ENCODE peak calls at places on chromosomes 6 and 20, in six cellular contexts. One of them, this sample, is unnamed.

GRCh38 chr20:13261460-13262301 is 40.6 kb downstream of the ISM1 start:
- DNase-seq in neuronal stem cell: peak; percentile 30
- DNase-seq in H1: peak; percentile 86
- DNase-seq in H9: peak; percentile 76
- DNase-seq in IMR-90: peak; percentile 21
- DNase-seq in mesenchymal stem cell: peak; percentile 38
- DNase-seq in this sample: peak; percentile 44

GRCh38 chr20:63738687-63739128 is 868 bp upstream of the SLC2A4RG start:
- DNase-seq in mesenchymal stem cell: peak; percentile 61
- DNase-seq in H1: peak; percentile 80
- DNase-seq in neuronal stem cell: peak; percentile 70
- DNase-seq in H9: peak; percentile 79
- DNase-seq in IMR-90: no peak
- DNase-seq in this sample: peak; percentile 66

GRCh38 chr6:89616531-89616930 is 22.0 kb downstream of the LYRM2 start:
- DNase-seq in H1: peak; percentile 24
- DNase-seq in neuronal stem cell: no peak
- DNase-seq in H9: no peak
- DNase-seq in mesenchymal stem cell: no peak
- DNase-seq in IMR-90: no peak
- DNase-seq in this sample: no peak

GRCh38 chr6:3489961-3490621 is 33.2 kb upstream of the SLC22A23 start:
- DNase-seq in H1: no peak
- DNase-seq in neuronal stem cell: no peak
- DNase-seq in H9: no peak
- DNase-seq in IMR-90: no peak
- DNase-seq in mesenchymal stem cell: no peak
- DNase-seq in this sample: no peak

GRCh38 chr20:41748756-41749582 is 130.8 kb upstream of the CHD6 start:
- DNase-seq in H1: no peak
- DNase-seq in IMR-90: no peak
- DNase-seq in neuronal stem cell: no peak
- DNase-seq in mesenchymal stem cell: no peak
- DNase-seq in H9: no peak
- DNase-seq in this sample: no peak

GRCh38 chr6:64691069-64691468 is 1016.0 kb downstream of the EYS start:
- DNase-seq in IMR-90: no peak
- DNase-seq in H1: no peak
- DNase-seq in mesenchymal stem cell: no peak
- DNase-seq in neuronal stem cell: no peak
- DNase-seq in H9: no peak
- DNase-seq in this sample: no peak

GRCh38 chr6:118810420-118811027 is 83.4 kb upstream of the ASF1A start:
- DNase-seq in neuronal stem cell: no peak
- DNase-seq in mesenchymal stem cell: no peak
- DNase-seq in H1: no peak
- DNase-seq in IMR-90: no peak
- DNase-seq in H9: no peak
- DNase-seq in this sample: no peak

GRCh38 chr20:53654932-53655674 is 61.5 kb upstream of the ZNF217 start:
- DNase-seq in IMR-90: no peak
- DNase-seq in mesenchymal stem cell: peak; percentile 21
- DNase-seq in H1: no peak
- DNase-seq in H9: no peak
- DNase-seq in neuronal stem cell: no peak
- DNase-seq in this sample: peak; percentile 46

GRCh38 chr20:16806886-16807285 is 58.7 kb downstream of the OTOR start:
- DNase-seq in IMR-90: peak; percentile 39
- DNase-seq in mesenchymal stem cell: no peak
- DNase-seq in H9: no peak
- DNase-seq in H1: no peak
- DNase-seq in neuronal stem cell: no peak
- DNase-seq in this sample: no peak

GRCh38 chr6:40520683-40521082 is 66.5 kb downstream of the LRFN2 start:
- DNase-seq in mesenchymal stem cell: no peak
- DNase-seq in neuronal stem cell: no peak
- DNase-seq in IMR-90: no peak
- DNase-seq in H9: no peak
- DNase-seq in H1: no peak
- DNase-seq in this sample: no peak

GRCh38 chr6:56604186-56604585 is 38.5 kb downstream of the DST start:
- DNase-seq in H9: no peak
- DNase-seq in IMR-90: peak; percentile 22
- DNase-seq in mesenchymal stem cell: no peak
- DNase-seq in H1: no peak
- DNase-seq in neuronal stem cell: no peak
- DNase-seq in this sample: no peak
- H3K14ac ChIP-seq in H9: no peak overlapping the region
- H3K14ac ChIP-seq in IMR-90: no peak overlapping the region
- H3K14ac ChIP-seq in mesenchymal stem cell: no peak overlapping the region
- H3K14ac ChIP-seq in H1: no peak overlapping the region
- H3K14ac ChIP-seq in neuronal stem cell: no peak overlapping the region
- H3K14ac ChIP-seq in this sample: no peak overlapping the region

GRCh38 chr6:41719796-41720620 is 15.4 kb downstream of the TFEB start:
- DNase-seq in H1: no peak
- DNase-seq in H9: no peak
- DNase-seq in IMR-90: no peak
- DNase-seq in neuronal stem cell: no peak
- DNase-seq in mesenchymal stem cell: no peak
- DNase-seq in this sample: peak; percentile 20
- H3K14ac ChIP-seq in H1: no peak overlapping the region
- H3K14ac ChIP-seq in H9: no peak overlapping the region
- H3K14ac ChIP-seq in IMR-90: no peak overlapping the region
- H3K14ac ChIP-seq in neuronal stem cell: no peak overlapping the region
- H3K14ac ChIP-seq in mesenchymal stem cell: no peak overlapping the region
- H3K14ac ChIP-seq in this sample: no peak overlapping the region

DNA sequence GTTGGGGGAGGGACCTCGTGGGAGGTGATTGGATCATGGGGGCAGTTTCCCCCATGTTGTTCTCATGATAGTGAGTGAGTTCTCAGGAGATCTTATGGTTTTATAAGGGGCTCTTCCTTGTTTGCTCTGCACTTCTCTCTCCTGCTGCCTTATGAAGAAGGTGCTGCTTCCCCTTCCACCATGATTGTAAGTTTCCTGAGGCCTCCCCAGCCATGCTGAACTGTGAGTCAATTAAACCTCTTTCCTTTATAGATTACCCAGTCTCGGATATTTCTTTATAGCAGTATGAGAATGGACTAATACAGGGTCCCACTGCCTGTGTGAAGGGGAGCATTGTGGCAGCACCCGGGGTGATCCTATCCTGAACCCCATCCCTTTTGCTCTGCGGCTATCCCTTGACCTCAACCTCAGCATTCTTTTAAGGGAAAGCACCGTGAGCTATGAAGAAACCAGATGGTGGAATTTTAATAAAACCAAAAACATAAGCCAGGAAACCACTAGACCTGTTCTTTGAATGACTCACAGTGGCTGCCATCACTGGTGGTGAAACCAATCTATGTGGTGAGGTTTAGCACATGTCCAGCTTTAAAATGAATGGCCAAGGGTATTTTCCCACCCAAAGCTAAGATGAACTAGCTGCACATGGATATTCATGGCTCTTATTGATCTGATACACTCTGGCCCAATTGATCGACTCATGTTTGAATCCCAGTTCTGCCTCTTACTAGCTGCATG is 62.2 kb downstream of the ZDHHC14 start:
- DNase-seq in H1: no peak
- DNase-seq in H9: no peak
- DNase-seq in IMR-90: peak; percentile 81
- DNase-seq in mesenchymal stem cell: peak; percentile 65
- DNase-seq in neuronal stem cell: no peak
- DNase-seq in this sample: peak; percentile 35
- H3K14ac ChIP-seq in H1: no peak overlapping the region
- H3K14ac ChIP-seq in H9: no peak overlapping the region
- H3K14ac ChIP-seq in IMR-90: peak overlapping the region; percentile 5
- H3K14ac ChIP-seq in mesenchymal stem cell: no peak overlapping the region
- H3K14ac ChIP-seq in neuronal stem cell: no peak overlapping the region
- H3K14ac ChIP-seq in this sample: no peak overlapping the region

GRCh38 chr20:44633872-44634600 is 17.5 kb downstream of the ADA start:
- DNase-seq in H9: no peak
- DNase-seq in neuronal stem cell: no peak
- DNase-seq in mesenchymal stem cell: no peak
- DNase-seq in IMR-90: no peak
- DNase-seq in H1: no peak
- DNase-seq in this sample: no peak

GRCh38 chr20:44637042-44637441 is 14.5 kb downstream of the ADA start:
- DNase-seq in mesenchymal stem cell: no peak
- DNase-seq in neuronal stem cell: no peak
- DNase-seq in H1: no peak
- DNase-seq in H9: no peak
- DNase-seq in IMR-90: no peak
- DNase-seq in this sample: no peak

GRCh38 chr20:44637490-44638372 is 13.8 kb downstream of the ADA start:
- DNase-seq in H1: no peak
- DNase-seq in mesenchymal stem cell: no peak
- DNase-seq in IMR-90: no peak
- DNase-seq in H9: no peak
- DNase-seq in neuronal stem cell: no peak
- DNase-seq in this sample: no peak

GRCh38 chr20:44633187-44633851 is 18.2 kb downstream of the ADA start:
- DNase-seq in H9: no peak
- DNase-seq in H1: no peak
- DNase-seq in IMR-90: no peak
- DNase-seq in neuronal stem cell: no peak
- DNase-seq in mesenchymal stem cell: peak; percentile 40
- DNase-seq in this sample: no peak

GRCh38 chr20:44635877-44636276 is 15.6 kb downstream of the ADA start:
- DNase-seq in H1: no peak
- DNase-seq in IMR-90: no peak
- DNase-seq in H9: no peak
- DNase-seq in neuronal stem cell: no peak
- DNase-seq in mesenchymal stem cell: no peak
- DNase-seq in this sample: no peak
- H3K14ac ChIP-seq in H1: no peak overlapping the region
- H3K14ac ChIP-seq in IMR-90: no peak overlapping the region
- H3K14ac ChIP-seq in H9: no peak overlapping the region
- H3K14ac ChIP-seq in neuronal stem cell: no peak overlapping the region
- H3K14ac ChIP-seq in mesenchymal stem cell: no peak overlapping the region
- H3K14ac ChIP-seq in this sample: no peak overlapping the region

GRCh38 chr6:56837322-56837894 is 117.5 kb upstream of the BEND6 start:
- DNase-seq in H1: no peak
- DNase-seq in H9: no peak
- DNase-seq in IMR-90: no peak
- DNase-seq in neuronal stem cell: no peak
- DNase-seq in mesenchymal stem cell: no peak
- DNase-seq in this sample: peak; percentile 47

GRCh38 chr6:56839533-56840183 is 115.2 kb upstream of the BEND6 start:
- DNase-seq in H1: no peak
- DNase-seq in IMR-90: no peak
- DNase-seq in neuronal stem cell: no peak
- DNase-seq in H9: no peak
- DNase-seq in mesenchymal stem cell: no peak
- DNase-seq in this sample: no peak

GRCh38 chr6:56838016-56838555 is 116.8 kb upstream of the BEND6 start:
- DNase-seq in neuronal stem cell: no peak
- DNase-seq in mesenchymal stem cell: no peak
- DNase-seq in IMR-90: no peak
- DNase-seq in H1: no peak
- DNase-seq in H9: no peak
- DNase-seq in this sample: no peak

GRCh38 chr6:56840467-56841371 is 114.2 kb upstream of the BEND6 start:
- DNase-seq in IMR-90: peak; percentile 83
- DNase-seq in mesenchymal stem cell: peak; percentile 74
- DNase-seq in H9: no peak
- DNase-seq in H1: no peak
- DNase-seq in neuronal stem cell: no peak
- DNase-seq in this sample: peak; percentile 42

DNA sequence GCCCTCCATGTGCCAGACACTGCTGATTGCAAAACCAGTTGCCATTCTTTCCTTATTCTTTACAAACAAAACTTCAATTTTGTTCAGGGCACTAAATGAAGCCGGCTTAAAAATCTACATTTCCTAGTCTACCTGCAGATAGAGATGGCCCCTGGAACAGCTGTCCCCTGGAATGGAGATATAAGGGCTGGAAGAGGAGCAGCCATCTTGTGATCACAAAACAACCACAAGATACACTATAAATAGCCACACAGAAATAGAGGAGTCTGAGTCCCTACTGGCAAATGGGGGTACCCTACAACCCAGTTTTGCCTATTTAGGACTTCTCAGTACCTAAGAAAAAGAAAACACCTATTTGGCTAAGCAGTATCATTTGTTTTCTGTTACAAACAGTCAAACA is 115.9 kb upstream of the BEND6 start:
- DNase-seq in H9: no peak
- DNase-seq in mesenchymal stem cell: no peak
- DNase-seq in IMR-90: no peak
- DNase-seq in neuronal stem cell: no peak
- DNase-seq in H1: no peak
- DNase-seq in this sample: no peak
- H3K14ac ChIP-seq in H9: no peak overlapping the region
- H3K14ac ChIP-seq in mesenchymal stem cell: no peak overlapping the region
- H3K14ac ChIP-seq in IMR-90: peak overlapping the region; percentile 19
- H3K14ac ChIP-seq in neuronal stem cell: no peak overlapping the region
- H3K14ac ChIP-seq in H1: no peak overlapping the region
- H3K14ac ChIP-seq in this sample: no peak overlapping the region

GRCh38 chr20:51656726-51657260 is 111.4 kb downstream of the ATP9A start:
- DNase-seq in H9: no peak
- DNase-seq in H1: no peak
- DNase-seq in neuronal stem cell: no peak
- DNase-seq in mesenchymal stem cell: no peak
- DNase-seq in IMR-90: no peak
- DNase-seq in this sample: no peak
- H3K14ac ChIP-seq in H9: peak overlapping the region; percentile 49
- H3K14ac ChIP-seq in H1: no peak overlapping the region
- H3K14ac ChIP-seq in neuronal stem cell: no peak overlapping the region
- H3K14ac ChIP-seq in mesenchymal stem cell: no peak overlapping the region
- H3K14ac ChIP-seq in IMR-90: no peak overlapping the region
- H3K14ac ChIP-seq in this sample: no peak overlapping the region

DNA sequence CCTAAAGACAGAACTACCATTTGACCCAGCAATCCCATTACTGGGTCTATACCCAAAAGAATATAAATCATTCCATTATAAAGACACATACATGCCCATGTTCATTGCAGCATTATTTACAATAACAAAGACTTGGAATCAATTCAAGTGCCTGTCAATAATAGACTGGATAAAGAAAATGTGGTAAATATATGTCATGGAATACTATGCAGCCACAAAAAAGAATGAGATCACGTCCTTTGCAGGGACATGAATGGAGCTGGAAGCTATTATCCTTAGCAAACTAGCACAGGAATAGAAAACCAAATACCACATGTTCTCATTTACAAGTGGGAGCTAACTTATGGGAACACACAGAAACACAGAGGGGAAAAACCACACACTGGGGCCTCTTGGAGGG is 8.7 kb upstream of the DEFB128 start:
- DNase-seq in IMR-90: no peak
- DNase-seq in H9: no peak
- DNase-seq in neuronal stem cell: no peak
- DNase-seq in H1: no peak
- DNase-seq in mesenchymal stem cell: no peak
- DNase-seq in this sample: no peak
- H3K14ac ChIP-seq in IMR-90: no peak overlapping the region
- H3K14ac ChIP-seq in H9: no peak overlapping the region
- H3K14ac ChIP-seq in neuronal stem cell: no peak overlapping the region
- H3K14ac ChIP-seq in H1: no peak overlapping the region
- H3K14ac ChIP-seq in mesenchymal stem cell: no peak overlapping the region
- H3K14ac ChIP-seq in this sample: no peak overlapping the region

DNA sequence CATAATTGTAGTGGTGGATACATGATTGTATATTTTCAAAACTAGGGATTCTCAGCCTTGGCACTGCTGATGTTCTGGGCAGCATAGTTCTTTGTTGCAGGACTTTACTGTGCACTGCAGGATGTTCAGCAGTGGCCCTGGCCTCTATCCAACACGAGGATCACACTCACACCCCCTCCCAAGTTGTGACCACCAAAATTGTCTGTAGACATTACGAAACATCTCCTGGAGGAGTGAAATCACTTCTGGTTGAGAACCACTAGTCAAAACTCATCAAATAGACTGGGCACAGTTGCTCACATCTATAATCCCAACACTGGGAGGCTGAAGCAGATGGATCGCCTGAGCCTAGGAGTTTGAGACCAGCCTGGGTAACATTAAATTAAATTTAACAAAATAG is 123.1 kb upstream of the CDYL start:
- DNase-seq in H9: no peak
- DNase-seq in neuronal stem cell: no peak
- DNase-seq in mesenchymal stem cell: no peak
- DNase-seq in H1: no peak
- DNase-seq in IMR-90: no peak
- DNase-seq in this sample: no peak
- H3K14ac ChIP-seq in H9: no peak overlapping the region
- H3K14ac ChIP-seq in neuronal stem cell: no peak overlapping the region
- H3K14ac ChIP-seq in mesenchymal stem cell: no peak overlapping the region
- H3K14ac ChIP-seq in H1: no peak overlapping the region
- H3K14ac ChIP-seq in IMR-90: no peak overlapping the region
- H3K14ac ChIP-seq in this sample: no peak overlapping the region

This sample was measured in trophoblast cell.